ENCODE peak calls at places on chromosomes 11 and 22, in nine cellular contexts. Q, B, A, F, O, E, R, I and G are unnamed samples.

GRCh38 chr11:12918667-12919066 is 90.4 kb upstream of the RASSF10 start:
- DNase-seq in Q (no peak), B (no peak), A (no peak), F (no peak), O (no peak), E (no peak), R (no peak), I (no peak), G (no peak)

GRCh38 chr11:8384199-8384821 is 120.6 kb upstream of the LMO1 start:
- DNase-seq in Q (no peak), B (peak; percentile 26), A (no peak), F (no peak), O (no peak), E (peak; percentile 74), R (peak; percentile 78), I (peak; percentile 61), G (no peak)

GRCh38 chr11:90747057-90747456 is 524.2 kb upstream of the CHORDC1 start:
- DNase-seq in Q (no peak), B (no peak), A (no peak), F (no peak), O (no peak), E (no peak), R (no peak), I (no peak), G (no peak)

GRCh38 chr11:94845622-94846021 is 77.5 kb downstream of the AMOTL1 start:
- DNase-seq in Q (no peak), B (no peak), A (peak; percentile 48), F (no peak), O (peak; percentile 67), E (no peak), R (no peak), I (peak; percentile 50), G (no peak)

GRCh38 chr11:45102361-45102809 is 44.1 kb upstream of the PRDM11 start:
- DNase-seq in Q (no peak), B (no peak), A (no peak), F (no peak), O (no peak), E (no peak), R (no peak), I (no peak), G (no peak)

GRCh38 chr22:47126344-47126811 is 363.9 kb downstream of the TBC1D22A start:
- DNase-seq in Q (no peak), B (no peak), A (no peak), F (peak; percentile 23), O (no peak), E (no peak), R (peak; percentile 41), I (no peak), G (peak; percentile 44)

GRCh38 chr11:124276081-124276480 is 19.9 kb downstream of the OR8G5 start:
- DNase-seq in Q (no peak), B (no peak), A (no peak), F (no peak), O (no peak), E (no peak), R (no peak), I (no peak), G (no peak)

GRCh38 chr22:17988800-17989513 is 35.4 kb downstream of the MICAL3 start:
- DNase-seq in Q (no peak), B (no peak), A (no peak), F (peak; percentile 37), O (no peak), E (no peak), R (no peak), I (no peak), G (no peak)

GRCh38 chr11:60977224-60977623 is 5.7 kb downstream of the CD6 start:
- DNase-seq in Q (no peak), B (no peak), A (no peak), F (no peak), O (no peak), E (no peak), R (no peak), I (no peak), G (no peak)
- H3K27ac ChIP-seq in Q (no peak overlapping the region), B (no peak overlapping the region), A (no peak overlapping the region), F (no peak overlapping the region), O (no peak overlapping the region), E (no peak overlapping the region), R (no peak overlapping the region), I (no peak overlapping the region), G (no peak overlapping the region)

GRCh38 chr11:32435152-32435480 is 223 bp downstream of the WT1 start:
- DNase-seq in Q (no peak), B (peak; percentile 32), A (no peak), F (no peak), O (no peak), E (no peak), R (no peak), I (no peak), G (no peak)

GRCh38 chr11:32434387-32435151 is 770 bp downstream of the WT1 start:
- DNase-seq in Q (peak; percentile 52), B (peak; percentile 76), A (peak; percentile 5), F (peak; percentile 59), O (no peak), E (peak; percentile 67), R (no peak), I (no peak), G (no peak)

GRCh38 chr11:32436751-32437405 is 1.5 kb upstream of the WT1 start:
- DNase-seq in Q (no peak), B (no peak), A (no peak), F (no peak), O (no peak), E (no peak), R (no peak), I (no peak), G (no peak)

GRCh38 chr11:32435947-32436750 is 810 bp upstream of the WT1 start:
- DNase-seq in Q (no peak), B (no peak), A (no peak), F (peak; percentile 61), O (no peak), E (no peak), R (no peak), I (no peak), G (no peak)

DNA sequence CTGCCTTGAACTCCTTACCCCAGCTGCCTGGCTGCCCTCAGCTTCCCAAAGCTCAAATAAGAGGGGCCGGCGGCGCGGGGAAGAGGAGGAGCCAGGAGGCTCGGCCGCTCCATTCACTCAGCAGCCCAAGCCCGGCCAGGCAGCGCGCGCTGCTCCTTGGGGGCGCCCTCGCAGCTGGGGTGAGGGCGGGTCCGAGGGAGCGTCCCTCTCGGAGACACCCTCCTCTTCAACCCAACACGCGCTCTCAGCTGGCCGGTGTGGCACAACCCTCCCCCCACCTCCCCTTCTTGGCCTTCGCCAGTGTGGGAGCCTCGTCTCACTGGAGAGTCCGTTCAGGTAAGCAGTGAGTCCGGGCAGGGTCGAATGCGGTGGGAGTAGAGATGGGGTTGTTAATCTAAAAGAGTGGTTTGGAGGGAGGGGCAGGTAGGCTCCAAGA is at the start of gene WT1:
- DNase-seq in Q (peak; percentile 64), B (peak; percentile 85), A (no peak), F (peak; percentile 68), O (no peak), E (peak; percentile 82), R (no peak), I (no peak), G (no peak)
- H3K9me3 ChIP-seq in Q (no peaks in the 10 kb centered on the region), B (peaks cover 6% of the 10 kb centered on the region), A (no peaks in the 10 kb centered on the region), F (no peaks in the 10 kb centered on the region), O (no peaks in the 10 kb centered on the region), E (no peaks in the 10 kb centered on the region), R (no peaks in the 10 kb centered on the region), I (peaks cover 21% of the 10 kb centered on the region), G (no peaks in the 10 kb centered on the region)

DNA sequence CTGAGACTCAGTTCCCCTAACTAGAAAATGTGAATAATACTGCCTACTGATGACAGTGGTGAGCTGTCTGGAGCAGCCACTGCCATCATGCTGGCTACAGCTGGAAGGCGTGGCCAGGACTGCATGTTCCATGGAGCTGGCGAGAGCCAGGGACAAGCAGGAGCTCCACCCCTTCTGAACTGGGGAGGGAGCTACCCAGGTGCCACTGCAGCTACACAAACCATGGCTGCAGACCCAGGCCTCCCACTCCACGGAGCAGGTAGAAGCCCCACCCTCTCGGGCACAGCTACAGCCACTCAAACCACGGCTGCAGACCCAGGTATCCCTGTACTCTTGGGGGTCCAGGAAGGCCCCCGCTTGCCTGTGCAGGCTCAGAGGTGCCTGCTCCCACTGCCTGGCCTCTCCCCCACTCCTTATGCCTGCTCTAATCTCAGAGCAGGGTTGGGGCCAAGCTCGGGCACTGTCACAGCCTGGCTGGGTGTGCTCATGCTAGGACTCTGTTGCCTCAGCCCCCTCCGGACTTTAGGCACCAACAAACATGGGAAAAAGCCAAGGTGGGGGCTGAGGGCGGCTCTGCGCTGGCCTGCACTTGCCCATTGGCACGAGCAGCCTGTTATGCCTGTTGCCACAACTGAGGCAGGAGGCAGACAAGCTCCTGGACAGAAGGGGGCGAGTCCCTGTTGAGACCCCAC is 51.7 kb downstream of the RAB30 start:
- DNase-seq in Q (peak; percentile 64), B (no peak), A (no peak), F (peak; percentile 80), O (no peak), E (no peak), R (no peak), I (no peak), G (peak; percentile 73)
- H3K4me1 ChIP-seq in Q (peaks cover 46% of the 10 kb centered on the region), B (peaks cover 12% of the 10 kb centered on the region), A (peaks cover 39% of the 10 kb centered on the region), F (peaks cover 43% of the 10 kb centered on the region), O (no peaks in the 10 kb centered on the region), E (peaks cover 3% of the 10 kb centered on the region), R (peaks cover 8% of the 10 kb centered on the region), I (peaks cover 13% of the 10 kb centered on the region), G (peaks cover 4% of the 10 kb centered on the region)

GRCh38 chr22:40224702-40225101 is 47.0 kb downstream of the TNRC6B start:
- DNase-seq in Q (no peak), B (no peak), A (no peak), F (no peak), O (no peak), E (no peak), R (no peak), I (no peak), G (no peak)

GRCh38 chr22:40221055-40221414 is 43.3 kb downstream of the TNRC6B start:
- DNase-seq in Q (no peak), B (no peak), A (no peak), F (no peak), O (no peak), E (no peak), R (no peak), I (no peak), G (no peak)

GRCh38 chr22:40218723-40219294 is 41.1 kb downstream of the TNRC6B start:
- DNase-seq in Q (no peak), B (no peak), A (peak; percentile 78), F (no peak), O (no peak), E (peak; percentile 18), R (no peak), I (no peak), G (no peak)

GRCh38 chr22:40218152-40218551 is 40.4 kb downstream of the TNRC6B start:
- DNase-seq in Q (no peak), B (no peak), A (no peak), F (no peak), O (no peak), E (no peak), R (no peak), I (no peak), G (no peak)

DNA sequence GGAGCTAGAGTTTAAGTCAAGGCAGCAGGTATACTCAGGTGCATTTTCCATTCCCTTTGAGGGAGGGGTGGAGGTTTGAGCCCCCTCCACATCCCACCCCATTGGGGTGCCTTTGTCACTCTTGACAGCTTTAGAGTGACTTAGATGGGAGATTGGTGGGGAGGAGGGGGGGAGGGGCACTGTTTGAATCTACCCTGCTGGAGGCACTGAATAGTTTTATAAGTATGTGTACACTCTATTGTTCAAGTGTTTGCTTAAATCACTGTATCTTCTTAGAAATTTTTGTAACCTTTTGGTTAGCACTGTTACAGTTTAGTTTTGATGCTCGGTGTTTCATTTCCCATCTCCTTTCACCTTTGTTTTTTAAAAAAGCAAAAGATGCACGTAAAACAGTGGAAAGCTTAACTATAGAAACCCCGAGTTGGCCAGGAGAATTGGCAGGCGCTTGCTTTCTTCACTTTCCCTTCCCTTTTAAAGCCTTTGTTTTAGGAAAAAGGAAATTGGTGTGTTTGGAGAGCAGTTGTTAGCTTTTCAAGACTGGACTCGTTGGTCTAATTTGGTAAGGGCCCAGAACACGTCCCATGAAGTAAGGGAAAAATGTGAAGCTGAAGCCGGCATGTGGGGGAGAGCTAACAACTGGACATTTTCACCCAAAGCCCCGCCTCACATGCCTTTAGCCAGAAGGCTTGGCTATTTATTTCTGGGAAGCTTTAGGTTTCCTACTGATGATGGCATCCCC is 42.8 kb downstream of the TNRC6B start:
- DNase-seq in Q (no peak), B (no peak), A (no peak), F (no peak), O (no peak), E (peak; percentile 14), R (no peak), I (no peak), G (no peak)
- H3K27ac ChIP-seq in Q (peak overlapping the region; percentile 24), B (no peak overlapping the region), A (no peak overlapping the region), F (no peak overlapping the region), O (no peak overlapping the region), E (no peak overlapping the region), R (peak overlapping the region; percentile 4), I (peak overlapping the region; percentile 42), G (peak overlapping the region; percentile 47)